ENCODE peak calls at places on chromosome 1, in six cellular contexts. E is mammary epithelial cell, W is fibroblast of mammary gland, K is DND-41, V is gastrocnemius medialis, B is A549. A is an unnamed sample.

GRCh38 chr1:11198851-11199628 is 9.9 kb downstream of the ANGPTL7 start:
- DNase-seq in B (no peak), E (no peak), V (no peak), W (no peak), K (no peak), A (no peak)

GRCh38 chr1:110060034-110060661 is 10.3 kb downstream of the ALX3 start:
- DNase-seq in W (peak), K (peak), E (no peak), V (no peak), B (peak), A (peak)

GRCh38 chr1:72066431-72066830 is 215.9 kb downstream of the NEGR1 start:
- DNase-seq in E (no peak), V (no peak), B (no peak), K (no peak), W (peak), A (no peak)

GRCh38 chr1:83967336-83967735 is 31.6 kb downstream of the TTLL7 start:
- DNase-seq in W (peak), K (no peak), E (no peak), V (no peak), B (no peak), A (no peak)

GRCh38 chr1:40421694-40422384 is 28.4 kb upstream of the ZFP69B start:
- DNase-seq in E (peak), B (no peak), W (peak), V (no peak), K (no peak), A (peak)

GRCh38 chr1:29255134-29255666 is 18.9 kb downstream of the PTPRU start:
- DNase-seq in V (no peak), B (no peak), E (no peak), W (no peak), K (no peak), A (no peak)

GRCh38 chr1:6519491-6519934 is 28.0 kb upstream of the PLEKHG5 start:
- DNase-seq in B (no peak), K (no peak), V (no peak), E (no peak), W (no peak), A (peak)

GRCh38 chr1:88661188-88661587 is 22.9 kb upstream of the PKN2 start:
- DNase-seq in K (no peak), E (no peak), V (no peak), W (no peak), B (no peak), A (no peak)

GRCh38 chr1:5837976-5838653 is 154.1 kb downstream of the NPHP4 start:
- DNase-seq in B (no peak), E (no peak), W (no peak), K (no peak), V (no peak), A (no peak)

GRCh38 chr1:246828818-246829217 is 102.9 kb downstream of the AHCTF1 start:
- DNase-seq in K (no peak), E (no peak), V (no peak), W (peak), B (no peak), A (peak)

GRCh38 chr1:53257454-53258081 is 19.2 kb upstream of the MAGOH start:
- DNase-seq in B (no peak), W (no peak), E (no peak), V (no peak), K (no peak), A (no peak)

GRCh38 chr1:97091263-97091662 is 369.7 kb downstream of the PTBP2 start:
- DNase-seq in B (no peak), V (no peak), K (no peak), W (no peak), E (no peak), A (peak)

GRCh38 chr1:109231085-109231484 is 17.4 kb downstream of the SARS1 start:
- DNase-seq in V (no peak), W (no peak), K (no peak), E (no peak), B (no peak), A (no peak)

GRCh38 chr1:209319549-209319948 is 264.0 kb upstream of the CAMK1G start:
- DNase-seq in E (peak), K (no peak), V (no peak), B (no peak), W (peak), A (no peak)

GRCh38 chr1:62891961-62892562 is 108.1 kb downstream of the ATG4C start:
- DNase-seq in W (peak), K (no peak), E (peak), B (no peak), V (no peak), A (no peak)

GRCh38 chr1:109061183-109061582 is 14.6 kb downstream of the TAF13 start:
- DNase-seq in B (no peak), V (no peak), W (no peak), K (no peak), E (no peak), A (no peak)

GRCh38 chr1:209266590-209267172 is 316.8 kb upstream of the CAMK1G start:
- DNase-seq in K (no peak), B (no peak), W (peak), V (no peak), E (peak), A (no peak)

GRCh38 chr1:43243299-43243698 is 26.5 kb upstream of the TMEM125 start:
- DNase-seq in V (no peak), E (no peak), K (no peak), W (no peak), B (no peak), A (no peak)

GRCh38 chr1:2801535-2802291 is at the start of gene TTC34:
- DNase-seq in V (no peak), E (no peak), B (peak), K (peak), W (no peak), A (peak)

DNA sequence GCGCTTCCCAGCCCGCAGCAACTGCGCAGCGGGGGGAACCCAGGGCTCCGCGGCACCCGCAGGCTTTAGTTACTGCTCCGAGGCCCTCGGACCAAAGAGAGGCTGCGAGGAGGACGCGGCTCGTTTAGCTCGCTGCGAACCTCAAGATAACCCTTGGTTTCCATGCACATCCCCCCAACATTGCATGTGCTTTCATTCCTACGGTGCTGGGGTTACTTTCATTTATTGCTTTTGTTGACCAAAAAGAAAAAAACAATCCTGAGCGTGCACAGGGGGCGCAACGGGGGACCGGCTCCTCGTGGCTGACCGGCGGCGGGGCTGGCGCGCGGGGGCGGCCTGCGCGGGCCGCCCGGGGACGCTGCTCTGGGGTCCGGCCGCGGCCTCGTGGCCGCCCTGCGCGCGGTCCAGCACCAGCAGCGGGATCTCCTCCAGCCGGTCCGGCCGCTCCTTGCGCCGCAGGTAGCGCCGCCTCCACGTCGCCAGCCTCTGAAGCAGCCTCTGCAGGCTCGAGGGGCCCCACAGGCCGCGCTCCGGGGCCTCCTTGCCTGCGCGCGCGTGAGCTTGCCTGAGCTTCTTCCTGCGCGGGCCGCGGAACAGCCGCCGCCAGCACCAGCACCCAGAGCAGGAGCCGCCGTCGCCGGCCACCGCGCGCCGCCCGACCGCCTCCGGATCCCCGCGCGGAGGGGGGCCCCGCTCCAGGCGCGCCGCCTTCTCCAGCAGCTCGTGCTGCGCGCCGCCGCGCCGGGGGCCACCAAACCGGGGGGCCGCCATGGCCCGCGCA is 77.4 kb downstream of the DESI2 start:
- DNase-seq in W (peak), B (no peak), E (peak), V (no peak), K (no peak), A (peak)
- TF ChIP-seq CTCF in W (no peak), B (no peak), E (no peak), V (no peak), K (no peak), A (no peak)

GRCh38 chr1:44617703-44618029 is 56.6 kb downstream of the TMEM53 start:
- DNase-seq in B (no peak), V (no peak), W (no peak), K (no peak), E (no peak), A (no peak)
- H3K4me3 ChIP-seq in B (no peak), V (no peak), W (peak), K (no peak), E (no peak), A (no peak)

GRCh38 chr1:220684890-220685289 is 5.3 kb upstream of the C1orf115 start:
- DNase-seq in E (no peak), W (no peak), V (no peak), K (no peak), B (no peak), A (peak)

GRCh38 chr1:220680085-220680687 is 10.0 kb upstream of the C1orf115 start:
- DNase-seq in W (peak), E (peak), K (no peak), B (peak), V (no peak), A (peak)

GRCh38 chr1:220685879-220686278 is 4.3 kb upstream of the C1orf115 start:
- DNase-seq in V (no peak), E (no peak), K (no peak), W (no peak), B (peak), A (no peak)

GRCh38 chr1:220681220-220681847 is 8.8 kb upstream of the C1orf115 start:
- DNase-seq in W (peak), V (no peak), K (no peak), E (no peak), B (no peak), A (no peak)

GRCh38 chr1:220682901-220683576 is 7.1 kb upstream of the C1orf115 start:
- DNase-seq in W (no peak), V (no peak), E (no peak), K (no peak), B (no peak), A (no peak)
- TF ChIP-seq CTCF in W (no peak), V (no peak), E (no peak), K (no peak), B (no peak), A (no peak)

DNA sequence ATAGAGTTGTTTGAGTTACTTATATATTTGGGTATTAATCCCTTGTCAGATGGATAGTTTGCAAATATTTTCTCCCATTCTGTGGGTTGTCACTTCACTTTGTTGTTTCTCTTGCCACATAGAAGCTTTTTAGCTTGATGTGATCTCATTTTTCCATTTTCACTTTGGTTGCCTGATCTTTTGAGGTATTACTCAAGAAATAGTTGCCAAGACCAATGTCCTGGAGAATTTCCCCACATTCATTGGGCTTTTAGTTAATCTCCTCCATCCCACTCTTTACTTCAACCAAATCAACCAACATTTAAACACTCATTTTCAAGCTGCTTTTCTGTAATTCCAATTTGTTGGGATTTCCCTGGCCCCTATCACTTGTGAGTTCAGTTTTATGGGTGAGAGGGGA is 69.0 kb downstream of the LEPR start:
- DNase-seq in K (no peak), V (no peak), B (no peak), W (no peak), E (no peak), A (no peak)
- H3K4me3 ChIP-seq in K (no peak), V (no peak), B (no peak), W (no peak), E (no peak), A (no peak)